ENCODE peak calls at places on chromosomes 3 and 15, in seven cellular contexts. One of them, this sample, is unnamed. For H3K9me3, the result is how much of the 10 kb centered on the place peaks cover.

GRCh38 chr3:152768478-152768877 is 66.5 kb upstream of the P2RY1 start:
- DNase-seq in body of pancreas: no peak
- DNase-seq in aorta: no peak
- DNase-seq in cardiac muscle cell: no peak
- DNase-seq in AG04450: no peak
- DNase-seq in colonic mucosa: no peak
- DNase-seq in heart left ventricle: peak
- DNase-seq in this sample: peak

GRCh38 chr3:65485826-65486592 is 552.7 kb downstream of the MAGI1 start:
- DNase-seq in body of pancreas: no peak
- DNase-seq in aorta: no peak
- DNase-seq in cardiac muscle cell: no peak
- DNase-seq in AG04450: no peak
- DNase-seq in colonic mucosa: no peak
- DNase-seq in heart left ventricle: no peak
- DNase-seq in this sample: no peak

GRCh38 chr15:40470423-40471104 is at the start of gene CHST14:
- DNase-seq in body of pancreas: peak
- DNase-seq in aorta: peak
- DNase-seq in cardiac muscle cell: peak
- DNase-seq in AG04450: no peak
- DNase-seq in colonic mucosa: peak
- DNase-seq in heart left ventricle: peak
- DNase-seq in this sample: peak

GRCh38 chr15:35481992-35482391 is 64.0 kb downstream of the DPH6 start:
- DNase-seq in body of pancreas: no peak
- DNase-seq in aorta: no peak
- DNase-seq in cardiac muscle cell: no peak
- DNase-seq in AG04450: peak
- DNase-seq in colonic mucosa: peak
- DNase-seq in heart left ventricle: no peak
- DNase-seq in this sample: peak

GRCh38 chr3:123104550-123104949 is 37.7 kb downstream of the PDIA5 start:
- DNase-seq in body of pancreas: no peak
- DNase-seq in aorta: no peak
- DNase-seq in cardiac muscle cell: no peak
- DNase-seq in AG04450: peak
- DNase-seq in colonic mucosa: no peak
- DNase-seq in heart left ventricle: no peak
- DNase-seq in this sample: no peak

GRCh38 chr15:81398910-81399551 is 25.0 kb upstream of the TMC3 start:
- DNase-seq in body of pancreas: no peak
- DNase-seq in aorta: no peak
- DNase-seq in cardiac muscle cell: no peak
- DNase-seq in AG04450: no peak
- DNase-seq in colonic mucosa: no peak
- DNase-seq in heart left ventricle: no peak
- DNase-seq in this sample: peak

GRCh38 chr3:134363381-134363755 is 10.9 kb downstream of the AMOTL2 start:
- DNase-seq in body of pancreas: peak
- DNase-seq in aorta: peak
- DNase-seq in cardiac muscle cell: peak
- DNase-seq in AG04450: no peak
- DNase-seq in colonic mucosa: no peak
- DNase-seq in heart left ventricle: no peak
- DNase-seq in this sample: no peak

GRCh38 chr15:98286831-98287230 is 326.3 kb downstream of the ARRDC4 start:
- DNase-seq in body of pancreas: no peak
- DNase-seq in aorta: no peak
- DNase-seq in cardiac muscle cell: no peak
- DNase-seq in AG04450: no peak
- DNase-seq in colonic mucosa: no peak
- DNase-seq in heart left ventricle: no peak
- DNase-seq in this sample: no peak

GRCh38 chr15:89364741-89365450 is 30.3 kb upstream of the POLG start:
- DNase-seq in body of pancreas: no peak
- DNase-seq in aorta: no peak
- DNase-seq in cardiac muscle cell: peak
- DNase-seq in AG04450: no peak
- DNase-seq in colonic mucosa: no peak
- DNase-seq in heart left ventricle: no peak
- DNase-seq in this sample: no peak

GRCh38 chr3:158701666-158702065 is 29.2 kb upstream of the LXN start:
- DNase-seq in body of pancreas: no peak
- DNase-seq in aorta: no peak
- DNase-seq in cardiac muscle cell: no peak
- DNase-seq in AG04450: no peak
- DNase-seq in colonic mucosa: no peak
- DNase-seq in heart left ventricle: no peak
- DNase-seq in this sample: no peak

GRCh38 chr3:143627336-143627735 is 220.9 kb downstream of the SLC9A9 start:
- DNase-seq in body of pancreas: no peak
- DNase-seq in aorta: no peak
- DNase-seq in cardiac muscle cell: no peak
- DNase-seq in AG04450: no peak
- DNase-seq in colonic mucosa: no peak
- DNase-seq in heart left ventricle: no peak
- DNase-seq in this sample: no peak

GRCh38 chr15:71290002-71290401 is 174.7 kb downstream of the THSD4 start:
- DNase-seq in body of pancreas: no peak
- DNase-seq in aorta: no peak
- DNase-seq in cardiac muscle cell: no peak
- DNase-seq in AG04450: no peak
- DNase-seq in colonic mucosa: no peak
- DNase-seq in heart left ventricle: no peak
- DNase-seq in this sample: no peak

GRCh38 chr15:77506311-77507150 is 85.8 kb downstream of the HMG20A start:
- DNase-seq in body of pancreas: peak
- DNase-seq in aorta: no peak
- DNase-seq in cardiac muscle cell: no peak
- DNase-seq in AG04450: no peak
- DNase-seq in colonic mucosa: peak
- DNase-seq in heart left ventricle: peak
- DNase-seq in this sample: peak

GRCh38 chr3:147943265-147943945 is 534.2 kb downstream of the ZIC1 start:
- DNase-seq in body of pancreas: no peak
- DNase-seq in aorta: no peak
- DNase-seq in cardiac muscle cell: no peak
- DNase-seq in AG04450: peak
- DNase-seq in colonic mucosa: no peak
- DNase-seq in heart left ventricle: no peak
- DNase-seq in this sample: no peak

GRCh38 chr3:10976770-10977169 is 15.8 kb upstream of the SLC6A1 start:
- DNase-seq in body of pancreas: no peak
- DNase-seq in aorta: no peak
- DNase-seq in cardiac muscle cell: no peak
- DNase-seq in AG04450: no peak
- DNase-seq in colonic mucosa: no peak
- DNase-seq in heart left ventricle: no peak
- DNase-seq in this sample: no peak

GRCh38 chr3:18440053-18440768 is 15.1 kb upstream of the SATB1 start:
- DNase-seq in body of pancreas: no peak
- DNase-seq in aorta: no peak
- DNase-seq in cardiac muscle cell: no peak
- DNase-seq in AG04450: no peak
- DNase-seq in colonic mucosa: no peak
- DNase-seq in heart left ventricle: no peak
- DNase-seq in this sample: no peak

GRCh38 chr15:96331942-96332853 is 1.7 kb downstream of the NR2F2 start:
- DNase-seq in body of pancreas: peak
- DNase-seq in aorta: peak
- DNase-seq in cardiac muscle cell: peak
- DNase-seq in AG04450: no peak
- DNase-seq in colonic mucosa: peak
- DNase-seq in heart left ventricle: peak
- DNase-seq in this sample: peak

GRCh38 chr15:22980189-22981136 is at the start of gene CYFIP1:
- DNase-seq in body of pancreas: peak
- DNase-seq in aorta: peak
- DNase-seq in cardiac muscle cell: peak
- DNase-seq in AG04450: peak
- DNase-seq in colonic mucosa: peak
- DNase-seq in heart left ventricle: peak
- DNase-seq in this sample: peak

GRCh38 chr3:122247825-122248185 is 64.3 kb downstream of the CASR start:
- DNase-seq in body of pancreas: no peak
- DNase-seq in aorta: no peak
- DNase-seq in cardiac muscle cell: no peak
- DNase-seq in AG04450: no peak
- DNase-seq in colonic mucosa: no peak
- DNase-seq in heart left ventricle: no peak
- DNase-seq in this sample: no peak

GRCh38 chr3:116140100-116140689 is 305.1 kb downstream of the LSAMP start:
- DNase-seq in body of pancreas: no peak
- DNase-seq in aorta: no peak
- DNase-seq in cardiac muscle cell: peak
- DNase-seq in AG04450: no peak
- DNase-seq in colonic mucosa: no peak
- DNase-seq in heart left ventricle: no peak
- DNase-seq in this sample: peak

GRCh38 chr3:9180764-9181117 is 68.7 kb downstream of the SRGAP3 start:
- DNase-seq in body of pancreas: no peak
- DNase-seq in aorta: no peak
- DNase-seq in cardiac muscle cell: no peak
- DNase-seq in AG04450: no peak
- DNase-seq in colonic mucosa: no peak
- DNase-seq in heart left ventricle: no peak
- DNase-seq in this sample: no peak

GRCh38 chr3:192445768-192446644 is 281.3 kb downstream of the FGF12 start:
- DNase-seq in body of pancreas: no peak
- DNase-seq in aorta: no peak
- DNase-seq in cardiac muscle cell: no peak
- DNase-seq in AG04450: no peak
- DNase-seq in colonic mucosa: no peak
- DNase-seq in heart left ventricle: no peak
- DNase-seq in this sample: no peak

GRCh38 chr15:48577495-48577894 is 68.0 kb downstream of the FBN1 start:
- DNase-seq in body of pancreas: no peak
- DNase-seq in aorta: no peak
- DNase-seq in cardiac muscle cell: no peak
- DNase-seq in AG04450: no peak
- DNase-seq in colonic mucosa: no peak
- DNase-seq in heart left ventricle: no peak
- DNase-seq in this sample: no peak

GRCh38 chr15:39333393-39333792 is 247.5 kb upstream of the THBS1 start:
- DNase-seq in body of pancreas: no peak
- DNase-seq in aorta: no peak
- DNase-seq in cardiac muscle cell: no peak
- DNase-seq in AG04450: no peak
- DNase-seq in colonic mucosa: no peak
- DNase-seq in heart left ventricle: no peak
- DNase-seq in this sample: no peak

GRCh38 chr3:160038862-160039562 is 50.4 kb downstream of the IL12A start:
- DNase-seq in body of pancreas: peak
- DNase-seq in aorta: no peak
- DNase-seq in cardiac muscle cell: peak
- DNase-seq in AG04450: no peak
- DNase-seq in colonic mucosa: no peak
- DNase-seq in heart left ventricle: peak
- DNase-seq in this sample: no peak

GRCh38 chr15:85581495-85581894 is 201.1 kb downstream of the AKAP13 start:
- DNase-seq in body of pancreas: peak
- DNase-seq in aorta: peak
- DNase-seq in cardiac muscle cell: no peak
- DNase-seq in AG04450: no peak
- DNase-seq in colonic mucosa: peak
- DNase-seq in heart left ventricle: peak
- DNase-seq in this sample: peak

GRCh38 chr15:101359365-101359947 is 64.4 kb upstream of the SNRPA1 start:
- DNase-seq in body of pancreas: no peak
- DNase-seq in aorta: no peak
- DNase-seq in cardiac muscle cell: no peak
- DNase-seq in AG04450: no peak
- DNase-seq in colonic mucosa: no peak
- DNase-seq in heart left ventricle: no peak
- DNase-seq in this sample: no peak

GRCh38 chr3:16311960-16312451 is 47.0 kb downstream of the OXNAD1 start:
- DNase-seq in body of pancreas: no peak
- DNase-seq in aorta: peak
- DNase-seq in cardiac muscle cell: no peak
- DNase-seq in AG04450: no peak
- DNase-seq in colonic mucosa: no peak
- DNase-seq in heart left ventricle: peak
- DNase-seq in this sample: peak

GRCh38 chr3:124600765-124601164 is 129.5 kb upstream of the UMPS start:
- DNase-seq in body of pancreas: no peak
- DNase-seq in aorta: no peak
- DNase-seq in cardiac muscle cell: no peak
- DNase-seq in AG04450: no peak
- DNase-seq in colonic mucosa: no peak
- DNase-seq in heart left ventricle: no peak
- DNase-seq in this sample: peak

GRCh38 chr3:41198046-41198445 is 1.3 kb upstream of the CTNNB1 start:
- DNase-seq in body of pancreas: no peak
- DNase-seq in aorta: no peak
- DNase-seq in cardiac muscle cell: no peak
- DNase-seq in AG04450: no peak
- DNase-seq in colonic mucosa: no peak
- DNase-seq in heart left ventricle: no peak
- DNase-seq in this sample: no peak
- H3K4me3 ChIP-seq in body of pancreas: no peak
- H3K4me3 ChIP-seq in aorta: no peak
- H3K4me3 ChIP-seq in cardiac muscle cell: peak
- H3K4me3 ChIP-seq in AG04450: no peak
- H3K4me3 ChIP-seq in colonic mucosa: no peak
- H3K4me3 ChIP-seq in heart left ventricle: no peak
- H3K4me3 ChIP-seq in this sample: no peak

DNA sequence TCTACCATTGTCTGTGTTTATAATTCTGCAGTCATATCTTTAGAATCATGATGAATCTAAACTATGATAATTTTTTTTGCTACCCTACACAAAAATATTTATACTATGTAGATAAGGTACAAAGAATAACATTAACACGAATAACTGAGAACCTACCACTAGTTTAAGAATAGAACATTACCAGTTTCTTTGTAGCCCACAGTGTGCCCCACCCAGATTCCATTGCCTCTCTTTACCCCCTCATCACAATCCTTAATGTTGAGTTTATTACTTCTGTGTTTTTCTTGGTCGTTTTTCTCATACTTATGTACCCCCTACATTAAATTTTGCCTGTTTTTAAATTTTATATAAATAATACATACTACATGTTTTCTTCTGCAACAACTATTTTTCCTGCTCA is 140.5 kb downstream of the BBX start:
- DNase-seq in body of pancreas: no peak
- DNase-seq in aorta: no peak
- DNase-seq in cardiac muscle cell: no peak
- DNase-seq in AG04450: no peak
- DNase-seq in colonic mucosa: no peak
- DNase-seq in heart left ventricle: no peak
- DNase-seq in this sample: no peak
- H3K9me3 ChIP-seq in body of pancreas: under half
- H3K9me3 ChIP-seq in aorta: under half
- H3K9me3 ChIP-seq in cardiac muscle cell: under half
- H3K9me3 ChIP-seq in AG04450: under half
- H3K9me3 ChIP-seq in colonic mucosa: under half
- H3K9me3 ChIP-seq in heart left ventricle: under half
- H3K9me3 ChIP-seq in this sample: under half

GRCh38 chr15:64987136-64987535 is 2.6 kb downstream of the SPG21 start:
- DNase-seq in body of pancreas: no peak
- DNase-seq in aorta: no peak
- DNase-seq in cardiac muscle cell: no peak
- DNase-seq in AG04450: no peak
- DNase-seq in colonic mucosa: no peak
- DNase-seq in heart left ventricle: no peak
- DNase-seq in this sample: no peak
- H3K4me3 ChIP-seq in body of pancreas: no peak
- H3K4me3 ChIP-seq in aorta: no peak
- H3K4me3 ChIP-seq in cardiac muscle cell: no peak
- H3K4me3 ChIP-seq in AG04450: no peak
- H3K4me3 ChIP-seq in colonic mucosa: no peak
- H3K4me3 ChIP-seq in heart left ventricle: no peak
- H3K4me3 ChIP-seq in this sample: no peak

GRCh38 chr15:75114327-75114726 is 87.4 kb upstream of the C15orf39 start:
- DNase-seq in body of pancreas: no peak
- DNase-seq in aorta: no peak
- DNase-seq in cardiac muscle cell: no peak
- DNase-seq in AG04450: no peak
- DNase-seq in colonic mucosa: no peak
- DNase-seq in heart left ventricle: no peak
- DNase-seq in this sample: no peak
- H3K9me3 ChIP-seq in body of pancreas: under half
- H3K9me3 ChIP-seq in aorta: under half
- H3K9me3 ChIP-seq in cardiac muscle cell: under half
- H3K9me3 ChIP-seq in AG04450: under half
- H3K9me3 ChIP-seq in colonic mucosa: under half
- H3K9me3 ChIP-seq in heart left ventricle: under half
- H3K9me3 ChIP-seq in this sample: under half

This sample was measured in small intestine.